ENCODE peak calls at places on chromosomes 7 and 10, in four cellular contexts. T, O, B and N are unnamed samples.

GRCh38 chr7:74284781-74285259 is 4.4 kb upstream of the CLIP2 start:
- DNase-seq in T (no peak), O (no peak), B (peak; percentile 81), N (no peak)

GRCh38 chr7:66247387-66248078 is 42.4 kb downstream of the TPST1 start:
- DNase-seq in O (no peak), B (no peak), T (no peak), N (no peak)

GRCh38 chr7:10083766-10084165 is 889.9 kb upstream of the PHF14 start:
- DNase-seq in B (no peak), O (no peak), T (no peak), N (no peak)

GRCh38 chr7:80147543-80148376 is 13.1 kb downstream of the GNAI1 start:
- DNase-seq in O (no peak), B (no peak), T (no peak), N (no peak)

GRCh38 chr10:78696791-78697420 is 371.9 kb upstream of the ZMIZ1 start:
- DNase-seq in B (no peak), T (no peak), O (no peak), N (no peak)

GRCh38 chr7:40808409-40808942 is 673.7 kb downstream of the SUGCT start:
- DNase-seq in T (no peak), O (no peak), B (no peak), N (no peak)

GRCh38 chr10:89382757-89383156 is 4.9 kb downstream of the IFIT1B start:
- DNase-seq in B (no peak), O (no peak), T (no peak), N (no peak)

GRCh38 chr7:102993532-102994029 is 80.8 kb downstream of the LRRC17 start:
- DNase-seq in T (no peak), O (no peak), B (no peak), N (no peak)

GRCh38 chr7:115097175-115097671 is 175.3 kb downstream of the MDFIC start:
- DNase-seq in T (no peak), O (no peak), B (no peak), N (no peak)

GRCh38 chr7:111132833-111133232 is 41.9 kb downstream of the LRRN3 start:
- DNase-seq in O (no peak), T (no peak), B (no peak), N (no peak)

GRCh38 chr10:97270523-97271154 is 21.8 kb downstream of the ARHGAP19 start:
- DNase-seq in T (no peak), O (no peak), B (no peak), N (no peak)

GRCh38 chr7:1291040-1291689 is 58.5 kb downstream of the UNCX start:
- DNase-seq in B (no peak), T (no peak), O (no peak), N (no peak)

GRCh38 chr10:10520391-10521385 is 497.0 kb upstream of the CELF2 start:
- DNase-seq in O (no peak), T (no peak), B (no peak), N (peak; percentile 42)

GRCh38 chr10:132631348-132631735 is 93.8 kb downstream of the INPP5A start:
- DNase-seq in B (peak; percentile 27), O (no peak), T (no peak), N (no peak)

GRCh38 chr7:77838929-77839491 is 40.4 kb downstream of the PHTF2 start:
- DNase-seq in T (no peak), O (no peak), B (no peak), N (no peak)

GRCh38 chr10:90276894-90277447 is 575.6 kb downstream of the KIF20B start:
- DNase-seq in O (no peak), B (no peak), T (no peak), N (no peak)

GRCh38 chr10:99834410-99834809 is 52.0 kb downstream of the ABCC2 start:
- DNase-seq in T (no peak), B (no peak), O (no peak), N (no peak)